ENCODE peak calls at places on chromosomes 3 and 15, in five cellular contexts. I is neural progenitor cell, W is PC-3, L is OCI-LY7, Q is HCT116. A is an unnamed sample.
A peak's percentile ranks its signal among the peaks of the same experiment; 100 is the strongest.

GRCh38 chr3:146843476-146843875 is 238.3 kb upstream of the PLSCR5 start:
- DNase-seq in I (no peak), W (no peak), L (no peak), Q (no peak), A (no peak)

GRCh38 chr15:89341316-89342005 is 6.8 kb upstream of the POLG start:
- DNase-seq in I (no peak), W (peak; percentile 35), L (no peak), Q (no peak), A (no peak)

GRCh38 chr3:185225080-185225479 is 28.8 kb downstream of the EHHADH start:
- DNase-seq in I (no peak), W (no peak), L (no peak), Q (no peak), A (no peak)

GRCh38 chr15:34076785-34077184 is 24.9 kb downstream of the EMC7 start:
- DNase-seq in I (no peak), W (no peak), L (no peak), Q (no peak), A (no peak)

GRCh38 chr3:45321607-45322391 is 66.6 kb upstream of the LARS2 start:
- DNase-seq in I (no peak), W (no peak), L (no peak), Q (no peak), A (no peak)

GRCh38 chr15:99102332-99103235 is 2.3 kb upstream of the SYNM start:
- DNase-seq in I (no peak), W (no peak), L (no peak), Q (no peak), A (no peak)

GRCh38 chr3:50333744-50334328 is 5.8 kb upstream of the TUSC2 start:
- DNase-seq in I (no peak), W (no peak), L (no peak), Q (no peak), A (no peak)

GRCh38 chr15:52151353-52151752 is 38.8 kb upstream of the BCL2L10 start:
- DNase-seq in I (no peak), W (no peak), L (no peak), Q (no peak), A (no peak)

GRCh38 chr3:172138792-172139507 is 99.6 kb downstream of the FNDC3B start:
- DNase-seq in I (no peak), W (peak; percentile 64), L (no peak), Q (no peak), A (no peak)

GRCh38 chr15:92664178-92664900 is 8.8 kb upstream of the FAM174B start:
- DNase-seq in I (no peak), W (no peak), L (no peak), Q (no peak), A (no peak)

GRCh38 chr15:63135804-63136203 is 14.1 kb downstream of the LACTB start:
- DNase-seq in I (no peak), W (peak; percentile 51), L (no peak), Q (no peak), A (no peak)

GRCh38 chr3:24751020-24751419 is 256.4 kb upstream of the THRB start:
- DNase-seq in I (no peak), W (no peak), L (no peak), Q (no peak), A (no peak)

GRCh38 chr3:47197287-47197686 is 33.4 kb upstream of the SETD2 start:
- DNase-seq in I (no peak), W (no peak), L (no peak), Q (no peak), A (no peak)

DNA sequence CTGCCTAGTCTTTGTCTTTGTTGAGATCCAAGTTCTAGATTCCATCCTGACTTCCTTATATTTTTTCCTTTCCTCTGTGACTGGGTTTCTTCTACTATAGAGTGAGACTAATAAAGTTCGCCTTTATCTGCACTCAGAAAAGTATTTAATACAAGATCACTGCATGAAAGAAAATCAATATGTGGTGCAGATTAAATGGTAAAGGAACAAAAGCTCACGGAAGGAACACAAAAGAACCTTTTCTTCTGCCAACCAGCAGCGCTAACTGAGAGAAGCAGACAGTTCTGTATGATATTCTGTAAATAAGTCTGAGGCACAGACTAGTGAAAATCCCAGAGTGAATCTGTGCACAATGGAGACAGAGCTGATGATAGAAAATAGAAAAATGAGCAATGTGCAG is 31.6 kb upstream of the MCTP2 start:
- DNase-seq in I (no peak), W (no peak), L (no peak), Q (no peak), A (no peak)
- TF ChIP-seq EZH2phosphoT487 in I (no peak), W (no peak), L (no peak), Q (no peak), A (no peak)

DNA sequence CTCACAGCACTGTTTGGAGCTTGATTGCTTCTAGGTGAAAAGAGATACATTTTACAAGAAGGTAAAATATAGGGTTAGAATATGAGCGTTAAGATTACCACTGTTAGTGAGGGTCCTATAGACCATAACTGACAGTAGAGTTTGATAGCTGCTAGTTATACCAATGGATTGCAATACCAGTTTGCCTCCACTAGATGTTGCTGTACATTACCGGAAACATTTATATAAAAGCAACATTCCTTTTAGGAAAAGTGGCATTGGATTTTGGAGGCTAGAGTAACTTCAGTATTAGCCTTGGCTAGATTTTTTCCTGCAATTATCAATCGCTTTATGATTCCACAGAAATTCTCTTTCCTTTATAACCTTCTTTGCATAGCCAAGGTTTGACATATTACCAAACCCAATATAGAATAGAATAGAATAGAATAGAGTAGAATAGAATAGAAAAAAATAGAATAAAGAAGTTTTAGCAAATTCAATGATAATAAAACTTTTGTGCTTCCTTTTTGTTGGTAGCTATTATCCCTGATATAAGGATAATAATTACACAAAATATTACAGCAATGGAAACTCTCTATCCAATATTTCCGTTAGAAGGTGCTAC is 1093.6 kb upstream of the ALCAM start:
- DNase-seq in I (peak; percentile 24), W (peak; percentile 69), L (peak; percentile 37), Q (peak; percentile 19), A (peak; percentile 74)
- TF ChIP-seq EZH2phosphoT487 in I (no peak), W (no peak), L (no peak), Q (no peak), A (no peak)

GRCh38 chr3:139558351-139559170 is 19.0 kb upstream of the RBP1 start:
- DNase-seq in I (no peak), W (peak; percentile 18), L (no peak), Q (no peak), A (peak; percentile 36)

GRCh38 chr3:139561428-139561827 is 21.9 kb upstream of the RBP1 start:
- DNase-seq in I (no peak), W (no peak), L (no peak), Q (no peak), A (no peak)

GRCh38 chr3:139559541-139559940 is 20.0 kb upstream of the RBP1 start:
- DNase-seq in I (peak; percentile 52), W (peak; percentile 85), L (no peak), Q (no peak), A (no peak)

GRCh38 chr3:139564290-139564861 is 24.8 kb upstream of the RBP1 start:
- DNase-seq in I (peak; percentile 54), W (no peak), L (no peak), Q (peak; percentile 8), A (peak; percentile 69)

GRCh38 chr3:139561959-139562676 is 22.6 kb upstream of the RBP1 start:
- DNase-seq in I (peak; percentile 72), W (peak; percentile 56), L (peak; percentile 21), Q (peak; percentile 56), A (peak; percentile 87)
- TF ChIP-seq EZH2phosphoT487 in I (no peak), W (no peak), L (no peak), Q (no peak), A (no peak)

GRCh38 chr3:71433631-71434030 is 149.9 kb downstream of the FOXP1 start:
- DNase-seq in I (no peak), W (no peak), L (no peak), Q (no peak), A (no peak)

GRCh38 chr3:71429610-71429988 is 153.9 kb downstream of the FOXP1 start:
- DNase-seq in I (no peak), W (no peak), L (no peak), Q (no peak), A (no peak)

GRCh38 chr3:71432044-71432970 is 151.2 kb downstream of the FOXP1 start:
- DNase-seq in I (no peak), W (no peak), L (no peak), Q (no peak), A (no peak)

GRCh38 chr3:71428841-71429609 is 154.5 kb downstream of the FOXP1 start:
- DNase-seq in I (no peak), W (no peak), L (peak; percentile 30), Q (no peak), A (no peak)

DNA sequence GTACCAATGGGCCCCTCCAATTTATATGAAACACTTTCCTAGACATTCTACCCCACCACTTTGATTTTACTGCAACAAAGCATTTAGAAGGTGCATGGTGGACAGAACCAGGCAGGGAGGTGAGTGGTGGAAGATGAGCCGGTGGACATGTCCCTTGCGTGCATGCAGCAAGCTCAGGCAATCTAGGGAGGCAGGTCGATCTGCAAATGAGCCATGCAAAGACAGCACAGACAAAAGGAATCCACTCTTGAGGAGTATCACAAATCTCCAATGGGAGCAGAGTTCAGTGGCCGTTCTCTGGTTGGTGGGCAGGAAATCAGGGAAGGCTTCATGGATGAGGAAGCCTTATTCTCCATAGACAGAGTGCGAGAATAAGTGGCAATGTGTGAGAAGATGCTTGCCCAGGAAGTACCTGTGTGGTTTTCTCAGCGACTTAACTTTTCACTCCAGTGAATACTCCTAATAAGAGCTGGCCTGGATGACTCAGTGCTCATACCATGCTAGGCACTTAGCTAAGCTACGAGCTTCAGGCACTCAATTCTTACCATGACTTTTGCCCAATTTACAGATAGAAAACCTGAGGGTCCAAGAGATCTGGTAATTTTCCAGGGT is 152.5 kb downstream of the FOXP1 start:
- DNase-seq in I (no peak), W (peak; percentile 71), L (no peak), Q (no peak), A (no peak)
- TF ChIP-seq EZH2phosphoT487 in I (no peak), W (no peak), L (no peak), Q (no peak), A (no peak)

GRCh38 chr15:40331026-40331425 is 7.5 kb downstream of the INAFM2 start:
- DNase-seq in I (no peak), W (no peak), L (no peak), Q (no peak), A (no peak)

GRCh38 chr15:40328711-40329240 is 5.3 kb downstream of the INAFM2 start:
- DNase-seq in I (no peak), W (no peak), L (no peak), Q (no peak), A (no peak)

GRCh38 chr15:40331637-40332036 is 8.1 kb downstream of the INAFM2 start:
- DNase-seq in I (no peak), W (no peak), L (no peak), Q (no peak), A (no peak)

GRCh38 chr15:40329804-40330203 is 6.3 kb downstream of the INAFM2 start:
- DNase-seq in I (no peak), W (no peak), L (no peak), Q (no peak), A (no peak)

DNA sequence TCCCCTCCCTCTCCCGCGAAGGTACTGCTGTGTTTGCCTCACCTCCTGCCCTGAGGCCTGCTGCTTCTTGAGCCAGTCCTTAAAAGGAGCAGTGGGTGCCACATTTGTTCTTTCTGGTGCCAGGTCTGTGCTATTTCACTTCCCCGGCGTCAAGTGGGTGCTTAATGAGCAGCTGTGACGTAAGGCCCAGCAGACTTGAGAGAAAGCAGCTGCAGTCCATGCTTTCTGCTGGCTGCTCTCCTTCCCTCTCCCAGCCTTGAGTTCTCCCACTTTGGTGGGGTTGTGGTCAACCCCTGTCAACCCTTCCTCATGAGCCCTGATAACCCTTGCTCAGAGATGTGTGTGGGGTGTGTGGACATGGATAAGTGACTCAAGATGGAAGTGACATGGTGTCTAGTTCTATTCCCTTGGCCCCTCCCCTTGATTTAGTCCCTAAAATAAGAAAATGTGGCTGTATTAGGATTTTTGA is 6.9 kb downstream of the INAFM2 start:
- DNase-seq in I (no peak), W (peak; percentile 39), L (no peak), Q (no peak), A (no peak)
- TF ChIP-seq EZH2phosphoT487 in I (no peak), W (no peak), L (no peak), Q (no peak), A (no peak)

GRCh38 chr3:23202203-23202920 is 765 bp upstream of the UBE2E2 start:
- DNase-seq in I (no peak), W (peak; percentile 11), L (no peak), Q (no peak), A (peak; percentile 76)
- TF ChIP-seq EZH2phosphoT487 in I (no peak), W (no peak), L (no peak), Q (no peak), A (no peak)

A was measured in GM23338.